ENCODE peak calls at places on chromosomes 6 and 20, in five cellular contexts. L is pancreas, O is lung, W is C1 segment of cervical spinal cord, T is prostate gland. G is an unnamed sample.
A peak's percentile ranks its signal among the peaks of the same experiment; 100 is the strongest.

GRCh38 chr6:33316603-33317417 is 734 bp downstream of the ZBTB22 start:
- DNase-seq in L (no peak), O (no peak), W (no peak), T (no peak), G (no peak)

GRCh38 chr6:139964737-139965136 is 590.3 kb upstream of the CITED2 start:
- DNase-seq in L (no peak), O (no peak), W (no peak), T (no peak), G (no peak)

GRCh38 chr6:118810420-118811027 is 83.4 kb upstream of the ASF1A start:
- DNase-seq in L (no peak), O (no peak), W (no peak), T (no peak), G (peak; percentile 8)

GRCh38 chr6:40855481-40855880 is 183.5 kb downstream of the UNC5CL start:
- DNase-seq in L (no peak), O (no peak), W (no peak), T (no peak), G (no peak)

GRCh38 chr20:41136695-41137411 is 490 bp upstream of the PLCG1 start:
- DNase-seq in L (peak; percentile 94), O (peak; percentile 85), W (peak; percentile 90), T (peak; percentile 90), G (peak; percentile 82)

GRCh38 chr20:63327229-63327745 is 33.9 kb downstream of the CHRNA4 start:
- DNase-seq in L (no peak), O (no peak), W (no peak), T (no peak), G (no peak)

GRCh38 chr6:52511572-52512151 is 65.2 kb downstream of the TRAM2 start:
- DNase-seq in L (no peak), O (no peak), W (no peak), T (no peak), G (no peak)

GRCh38 chr6:41092421-41093140 is 19.8 kb downstream of the NFYA start:
- DNase-seq in L (no peak), O (no peak), W (no peak), T (no peak), G (no peak)

GRCh38 chr20:34954905-34955231 is 738 bp downstream of the GSS start:
- DNase-seq in L (no peak), O (no peak), W (no peak), T (no peak), G (no peak)

GRCh38 chr6:56079761-56080540 is 167.4 kb downstream of the COL21A1 start:
- DNase-seq in L (no peak), O (no peak), W (no peak), T (no peak), G (no peak)

GRCh38 chr6:157724138-157724537 is 98.9 kb upstream of the SNX9 start:
- DNase-seq in L (no peak), O (no peak), W (no peak), T (no peak), G (no peak)

GRCh38 chr20:13416531-13416930 is 195.5 kb downstream of the ISM1 start:
- DNase-seq in L (no peak), O (no peak), W (no peak), T (no peak), G (no peak)

GRCh38 chr6:15811107-15811506 is 148.3 kb upstream of the DTNBP1 start:
- DNase-seq in L (no peak), O (no peak), W (no peak), T (no peak), G (no peak)

GRCh38 chr6:167046861-167047495 is 47.8 kb downstream of the CEP43 start:
- DNase-seq in L (no peak), O (no peak), W (no peak), T (no peak), G (no peak)

GRCh38 chr6:22001336-22002027 is 295.4 kb downstream of the PRL start:
- DNase-seq in L (no peak), O (no peak), W (no peak), T (peak; percentile 58), G (no peak)

GRCh38 chr20:8124639-8125038 is 7.4 kb upstream of the PLCB1 start:
- DNase-seq in L (no peak), O (no peak), W (no peak), T (no peak), G (no peak)

GRCh38 chr20:10474606-10475184 is 39.6 kb downstream of the SLX4IP start:
- DNase-seq in L (no peak), O (no peak), W (no peak), T (no peak), G (no peak)

G was measured in NT2/D1.